ENCODE peak calls at places on chromosomes 11 and 22, in four cellular contexts. S is left ventricle myocardium inferior, Z is lower lobe of right lung, I is upper lobe of left lung. X is an unnamed sample. For H3K4me1, the result is how much of the 10 kb centered on the place peaks cover.

GRCh38 chr11:123197711-123198110 is 2.7 kb upstream of the CLMP start:
- DNase-seq in S (no peak), Z (no peak), I (no peak), X (no peak)

GRCh38 chr11:133082851-133083488 is 449.3 kb downstream of the OPCML start:
- DNase-seq in S (peak), Z (peak), I (peak), X (no peak)

GRCh38 chr11:69061713-69062053 is 13.0 kb downstream of the TPCN2 start:
- DNase-seq in S (no peak), Z (no peak), I (no peak), X (no peak)

GRCh38 chr11:1227551-1228182 is 4.8 kb downstream of the MUC5B start:
- DNase-seq in S (no peak), Z (peak), I (no peak), X (peak)

GRCh38 chr22:29912141-29912540 is 29.2 kb downstream of the MTMR3 start:
- DNase-seq in S (no peak), Z (no peak), I (no peak), X (no peak)

GRCh38 chr11:78344676-78345075 is 72.9 kb downstream of the GAB2 start:
- DNase-seq in S (no peak), Z (no peak), I (no peak), X (no peak)

GRCh38 chr11:17506942-17507341 is 30.3 kb upstream of the ABCC8 start:
- DNase-seq in S (no peak), Z (no peak), I (no peak), X (no peak)

GRCh38 chr11:20522536-20522935 is 76.9 kb upstream of the SLC6A5 start:
- DNase-seq in S (no peak), Z (no peak), I (no peak), X (no peak)

GRCh38 chr11:19557720-19558140 is 154.9 kb upstream of the NAV2 start:
- DNase-seq in S (peak), Z (peak), I (peak), X (peak)

GRCh38 chr22:45587638-45588481 is 83.8 kb upstream of the ATXN10 start:
- DNase-seq in S (no peak), Z (peak), I (no peak), X (no peak)

GRCh38 chr11:46982797-46983452 is 46.4 kb downstream of the CSTPP1 start:
- DNase-seq in S (no peak), Z (no peak), I (no peak), X (no peak)

GRCh38 chr11:131095501-131096185 is 179.4 kb upstream of the SNX19 start:
- DNase-seq in S (no peak), Z (no peak), I (no peak), X (no peak)

GRCh38 chr11:106473089-106473722 is 395.7 kb downstream of the AASDHPPT start:
- DNase-seq in S (no peak), Z (no peak), I (no peak), X (no peak)

GRCh38 chr11:104134760-104135159 is 29.2 kb downstream of the PDGFD start:
- DNase-seq in S (no peak), Z (no peak), I (no peak), X (no peak)

GRCh38 chr11:68342459-68343158 is 30.2 kb downstream of the LRP5 start:
- DNase-seq in S (no peak), Z (peak), I (peak), X (no peak)

GRCh38 chr11:102260241-102260640 is 57.0 kb upstream of the BIRC3 start:
- DNase-seq in S (no peak), Z (no peak), I (no peak), X (no peak)

GRCh38 chr11:67366546-67366945 is 6.9 kb downstream of the CLCF1 start:
- DNase-seq in S (no peak), Z (no peak), I (no peak), X (peak)

GRCh38 chr11:30984442-30984816 is 385.1 kb downstream of the DCDC1 start:
- DNase-seq in S (no peak), Z (no peak), I (no peak), X (no peak)

GRCh38 chr11:74487875-74488274 is 5.6 kb downstream of the LIPT2 start:
- DNase-seq in S (no peak), Z (no peak), I (no peak), X (no peak)

GRCh38 chr11:6443269-6444003 is 2.6 kb upstream of the HPX start:
- DNase-seq in S (peak), Z (peak), I (peak), X (peak)

GRCh38 chr11:47592970-47593369 is 1.2 kb downstream of the C1QTNF4 start:
- DNase-seq in S (no peak), Z (no peak), I (no peak), X (no peak)

GRCh38 chr11:42175203-42175602 is 715.8 kb upstream of the LRRC4C start:
- DNase-seq in S (no peak), Z (no peak), I (no peak), X (no peak)

GRCh38 chr11:11966354-11966741 is 42.1 kb downstream of the DKK3 start:
- DNase-seq in S (no peak), Z (no peak), I (peak), X (no peak)

GRCh38 chr11:127017482-127017881 is 16.9 kb upstream of the KIRREL3 start:
- DNase-seq in S (no peak), Z (no peak), I (no peak), X (no peak)

GRCh38 chr11:131217313-131218297 is 152.8 kb upstream of the NTM start:
- DNase-seq in S (no peak), Z (no peak), I (no peak), X (no peak)

GRCh38 chr11:131370090-131370751 is at the start of gene NTM:
- DNase-seq in S (peak), Z (no peak), I (peak), X (peak)

GRCh38 chr11:1123970-1124369 is 33.8 kb upstream of the MUC5AC start:
- DNase-seq in S (no peak), Z (no peak), I (no peak), X (peak)

GRCh38 chr22:29689872-29690213 is 30.0 kb upstream of the CABP7 start:
- DNase-seq in S (peak), Z (peak), I (peak), X (no peak)

GRCh38 chr11:66981976-66982578 is 7.0 kb downstream of the C11orf86 start:
- DNase-seq in S (peak), Z (peak), I (peak), X (peak)

GRCh38 chr11:36075053-36075452 is 131.2 kb downstream of the LDLRAD3 start:
- DNase-seq in S (no peak), Z (no peak), I (no peak), X (no peak)

GRCh38 chr11:130448416-130449068 is at the start of gene ADAMTS15:
- DNase-seq in S (peak), Z (peak), I (peak), X (peak)

GRCh38 chr11:67312187-67313021 is 9.1 kb downstream of the SSH3 start:
- DNase-seq in S (no peak), Z (peak), I (peak), X (no peak)

GRCh38 chr11:12842933-12843636 is 166.0 kb upstream of the RASSF10 start:
- DNase-seq in S (no peak), Z (no peak), I (no peak), X (no peak)

GRCh38 chr11:33701302-33701701 is 676 bp upstream of the C11orf91 start:
- DNase-seq in S (no peak), Z (no peak), I (no peak), X (no peak)

GRCh38 chr22:37169412-37169811 is 18.6 kb downstream of the C1QTNF6 start:
- DNase-seq in S (no peak), Z (peak), I (peak), X (no peak)

GRCh38 chr11:86228269-86228966 is 16.1 kb upstream of the EED start:
- DNase-seq in S (no peak), Z (no peak), I (no peak), X (no peak)

GRCh38 chr11:86341382-86341781 is 33.3 kb upstream of the CCDC81 start:
- DNase-seq in S (no peak), Z (no peak), I (no peak), X (no peak)

GRCh38 chr11:27187075-27187847 is 146.6 kb downstream of the BBOX1 start:
- DNase-seq in S (no peak), Z (no peak), I (no peak), X (no peak)

GRCh38 chr11:12914401-12914912 is 94.7 kb upstream of the RASSF10 start:
- DNase-seq in S (peak), Z (peak), I (peak), X (peak)

GRCh38 chr11:43567396-43567975 is 113.1 kb upstream of the HSD17B12 start:
- DNase-seq in S (no peak), Z (no peak), I (no peak), X (no peak)

GRCh38 chr11:93529707-93530467 is 13.3 kb downstream of the SMCO4 start:
- DNase-seq in S (no peak), Z (peak), I (peak), X (no peak)
- H3K4me1 ChIP-seq in S (half or more), Z (half or more), I (under half), X (under half)

DNA sequence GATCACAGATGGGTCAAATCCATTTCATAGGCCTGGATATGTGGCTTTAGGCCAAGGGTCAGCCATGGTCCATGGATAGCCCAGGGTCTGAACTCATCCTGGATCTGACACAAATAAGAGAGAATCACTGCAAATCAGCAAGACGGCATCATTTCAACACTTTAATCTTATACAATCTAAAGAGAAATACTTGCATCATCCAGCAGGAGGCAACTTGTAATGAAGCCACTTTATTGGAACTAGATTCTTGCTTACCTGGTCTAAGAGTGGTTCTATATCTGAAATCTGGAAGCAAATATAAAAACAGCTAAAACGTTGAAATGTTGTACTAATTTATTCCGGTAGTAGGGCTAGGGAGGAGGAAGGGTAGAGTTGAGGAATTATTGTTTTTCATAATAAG is 870.1 kb downstream of the JRKL start:
- DNase-seq in S (no peak), Z (no peak), I (no peak), X (no peak)
- TF ChIP-seq CTCF in S (no peak), Z (no peak), I (no peak), X (no peak)

GRCh38 chr11:2380807-2381350 is 3.8 kb downstream of the CD81 start:
- DNase-seq in S (peak), Z (peak), I (peak), X (peak)

GRCh38 chr11:2378527-2379210 is 1.6 kb downstream of the CD81 start:
- DNase-seq in S (peak), Z (peak), I (no peak), X (peak)

GRCh38 chr11:2379471-2380174 is 2.5 kb downstream of the CD81 start:
- DNase-seq in S (peak), Z (peak), I (no peak), X (no peak)

GRCh38 chr11:2381494-2382128 is 4.5 kb downstream of the CD81 start:
- DNase-seq in S (peak), Z (peak), I (no peak), X (peak)

DNA sequence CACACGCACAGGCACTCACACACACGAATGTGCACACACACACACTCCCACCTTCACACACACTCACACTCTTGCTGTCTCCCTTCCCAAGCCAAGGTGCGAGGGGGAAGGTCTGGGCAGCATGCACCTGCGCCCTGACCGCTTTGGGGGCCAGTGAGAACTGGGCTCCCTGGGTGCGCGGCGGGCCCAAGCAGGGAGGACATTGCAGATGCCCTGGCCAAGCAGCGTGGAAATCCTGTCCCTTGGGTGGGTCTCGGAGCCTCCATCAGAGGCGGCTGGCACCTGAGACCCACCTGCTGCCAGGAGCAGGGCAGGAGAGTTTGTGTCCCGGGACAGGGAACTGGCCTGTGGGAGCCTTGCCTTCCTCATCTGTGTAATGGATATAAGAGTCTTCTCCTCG is 3.3 kb downstream of the CD81 start:
- DNase-seq in S (peak), Z (no peak), I (no peak), X (no peak)
- H3K4me3 ChIP-seq in S (peak), Z (peak), I (no peak), X (peak)

GRCh38 chr11:117095301-117096139 is 2.7 kb downstream of the SIK3 start:
- DNase-seq in S (no peak), Z (no peak), I (no peak), X (no peak)

GRCh38 chr11:117097567-117098268 is 510 bp downstream of the SIK3 start:
- DNase-seq in S (peak), Z (peak), I (peak), X (peak)

GRCh38 chr11:117096973-117097566 is 1.2 kb downstream of the SIK3 start:
- DNase-seq in S (no peak), Z (no peak), I (no peak), X (no peak)

GRCh38 chr11:117094776-117095175 is 3.5 kb downstream of the SIK3 start:
- DNase-seq in S (no peak), Z (no peak), I (no peak), X (no peak)

GRCh38 chr11:117096140-117096972 is 1.9 kb downstream of the SIK3 start:
- DNase-seq in S (no peak), Z (no peak), I (peak), X (no peak)
- H3K4me1 ChIP-seq in S (half or more), Z (half or more), I (under half), X (half or more)

X was measured in sigmoid colon.